ENCODE peak calls at places on chromosome 20, in eight cellular contexts. O is NCI-H2171 treated with DMSO at 0.1 percent for 48 hours, G is left ventricle myocardium inferior, N is M059J, E is left cardiac atrium, Q is posterior vena cava, C is HS-5, R is NCI-H1105. V is an unnamed sample.

GRCh38 chr20:53364617-53365016 is 229.0 kb downstream of the ZNF217 start:
- DNase-seq in O (no peak), G (no peak), N (no peak), E (no peak), Q (no peak), C (no peak), R (no peak), V (no peak)

GRCh38 chr20:19646963-19647362 is 111.1 kb upstream of the RIN2 start:
- DNase-seq in O (no peak), G (no peak), N (no peak), E (no peak), Q (no peak), C (no peak), R (no peak), V (no peak)

GRCh38 chr20:48736231-48736630 is 91.6 kb downstream of the PREX1 start:
- DNase-seq in O (no peak), G (no peak), N (no peak), E (no peak), Q (no peak), C (no peak), R (no peak), V (no peak)

GRCh38 chr20:62337558-62338293 is 29.4 kb downstream of the LAMA5 start:
- DNase-seq in O (no peak), G (no peak), N (no peak), E (no peak), Q (no peak), C (no peak), R (no peak), V (no peak)

GRCh38 chr20:41293269-41294037 is 24.1 kb downstream of the ZHX3 start:
- DNase-seq in O (no peak), G (no peak), N (no peak), E (no peak), Q (no peak), C (no peak), R (no peak), V (no peak)

GRCh38 chr20:19347943-19348456 is 135.6 kb downstream of the SLC24A3 start:
- DNase-seq in O (no peak), G (peak; percentile 16), N (peak; percentile 36), E (no peak), Q (no peak), C (no peak), R (no peak), V (no peak)

GRCh38 chr20:4082406-4083102 is 67.2 kb upstream of the RNF24 start:
- DNase-seq in O (no peak), G (peak; percentile 35), N (peak; percentile 98), E (peak; percentile 70), Q (no peak), C (no peak), R (no peak), V (no peak)

GRCh38 chr20:57089701-57090144 is 176.7 kb downstream of the BMP7 start:
- DNase-seq in O (peak; percentile 11), G (peak; percentile 59), N (peak; percentile 56), E (peak; percentile 68), Q (peak; percentile 85), C (no peak), R (peak; percentile 52), V (peak; percentile 31)

GRCh38 chr20:47665221-47665991 is 119.9 kb downstream of the SULF2 start:
- DNase-seq in O (no peak), G (no peak), N (no peak), E (no peak), Q (no peak), C (no peak), R (no peak), V (no peak)

GRCh38 chr20:32034581-32035397 is 17.3 kb upstream of the HCK start:
- DNase-seq in O (peak; percentile 19), G (no peak), N (peak; percentile 44), E (no peak), Q (no peak), C (no peak), R (no peak), V (no peak)

GRCh38 chr20:17431621-17432364 is 99.4 kb downstream of the BFSP1 start:
- DNase-seq in O (peak; percentile 55), G (peak; percentile 47), N (peak; percentile 54), E (peak; percentile 59), Q (no peak), C (peak; percentile 22), R (peak; percentile 68), V (peak; percentile 26)

GRCh38 chr20:23298926-23299672 is 51.5 kb upstream of the NXT1 start:
- DNase-seq in O (no peak), G (no peak), N (no peak), E (no peak), Q (no peak), C (no peak), R (no peak), V (no peak)

GRCh38 chr20:18857640-18858039 is 44.1 kb downstream of the SCP2D1 start:
- DNase-seq in O (no peak), G (no peak), N (peak; percentile 56), E (no peak), Q (no peak), C (no peak), R (no peak), V (no peak)

GRCh38 chr20:38893485-38894090 is 32.6 kb upstream of the FAM83D start:
- DNase-seq in O (peak; percentile 87), G (peak; percentile 67), N (peak; percentile 42), E (peak; percentile 60), Q (peak; percentile 88), C (no peak), R (peak; percentile 70), V (peak; percentile 74)

GRCh38 chr20:2042400-2042799 is 48.5 kb upstream of the PDYN start:
- DNase-seq in O (no peak), G (no peak), N (peak; percentile 86), E (no peak), Q (no peak), C (peak; percentile 58), R (no peak), V (no peak)

GRCh38 chr20:8757146-8757545 is 311.7 kb upstream of the PLCB4 start:
- DNase-seq in O (peak; percentile 79), G (no peak), N (peak; percentile 89), E (no peak), Q (no peak), C (peak; percentile 88), R (no peak), V (no peak)

GRCh38 chr20:63314015-63314471 is 21.1 kb downstream of the COL20A1 start:
- DNase-seq in O (no peak), G (no peak), N (no peak), E (peak; percentile 26), Q (peak; percentile 75), C (no peak), R (no peak), V (no peak)

V was measured in uterus.